ENCODE peak calls at places on chromosomes 4 and X, in six cellular contexts. B, A, K, L, V and H are unnamed samples.

GRCh38 chr4:62191446-62191845 is 991.3 kb downstream of the ADGRL3 start:
- DNase-seq in B (no peak), A (no peak), K (no peak), L (peak; percentile 14), V (no peak), H (peak; percentile 63)

GRCh38 chrX:17597836-17598434 is 139.4 kb upstream of the SCML1 start:
- DNase-seq in B (no peak), A (no peak), K (no peak), L (no peak), V (peak; percentile 58), H (peak; percentile 53)

GRCh38 chr4:152771736-152772533 is 7.6 kb downstream of the TIGD4 start:
- DNase-seq in B (no peak), A (no peak), K (peak; percentile 74), L (no peak), V (no peak), H (no peak)

GRCh38 chr4:156999175-156999517 is 27.5 kb upstream of the PDGFC start:
- DNase-seq in B (no peak), A (peak; percentile 96), K (no peak), L (peak; percentile 98), V (peak; percentile 99), H (peak; percentile 98)

GRCh38 chr4:78622253-78622979 is 70.8 kb downstream of the ANXA3 start:
- DNase-seq in B (no peak), A (peak; percentile 75), K (no peak), L (peak; percentile 14), V (peak; percentile 81), H (peak; percentile 55)

GRCh38 chr4:160631044-160631443 is 1528.2 kb downstream of the RAPGEF2 start:
- DNase-seq in B (no peak), A (no peak), K (no peak), L (no peak), V (no peak), H (no peak)

GRCh38 chr4:119725688-119726330 is 97.2 kb upstream of the PDE5A start:
- DNase-seq in B (no peak), A (peak; percentile 36), K (no peak), L (no peak), V (peak; percentile 72), H (peak; percentile 51)

GRCh38 chrX:130878350-130879341 is 24.4 kb downstream of the ENOX2 start:
- DNase-seq in B (no peak), A (peak; percentile 70), K (no peak), L (peak; percentile 96), V (peak; percentile 92), H (peak; percentile 76)

GRCh38 chr4:65580551-65580950 is 89.7 kb downstream of the EPHA5 start:
- DNase-seq in B (no peak), A (peak; percentile 14), K (no peak), L (peak; percentile 31), V (peak; percentile 11), H (peak; percentile 42)

GRCh38 chrX:17944833-17945497 is 83.9 kb upstream of the RAI2 start:
- DNase-seq in B (peak; percentile 14), A (no peak), K (peak; percentile 38), L (peak; percentile 61), V (no peak), H (peak; percentile 2)

GRCh38 chr4:36081185-36081584 is 163.1 kb downstream of the ARAP2 start:
- DNase-seq in B (no peak), A (no peak), K (peak; percentile 33), L (no peak), V (peak; percentile 6), H (no peak)

GRCh38 chr4:152850377-152850776 is 70.6 kb downstream of the ARFIP1 start:
- DNase-seq in B (no peak), A (peak; percentile 75), K (peak; percentile 38), L (peak; percentile 41), V (peak; percentile 53), H (peak; percentile 15)

GRCh38 chr4:104897297-104897645 is 249.4 kb upstream of the TET2 start:
- DNase-seq in B (no peak), A (no peak), K (no peak), L (no peak), V (peak; percentile 70), H (no peak)

GRCh38 chr4:39043697-39044363 is 11.6 kb upstream of the TMEM156 start:
- DNase-seq in B (no peak), A (peak; percentile 80), K (peak; percentile 30), L (no peak), V (no peak), H (peak; percentile 49)

GRCh38 chr4:125832161-125832560 is 517.4 kb downstream of the FAT4 start:
- DNase-seq in B (no peak), A (no peak), K (no peak), L (no peak), V (peak; percentile 72), H (no peak)

GRCh38 chr4:184310171-184310567 is 92.5 kb upstream of the ENPP6 start:
- DNase-seq in B (no peak), A (no peak), K (no peak), L (peak; percentile 8), V (no peak), H (no peak)

GRCh38 chrX:15500497-15500966 is at the start of gene BMX:
- DNase-seq in B (no peak), A (no peak), K (no peak), L (no peak), V (no peak), H (no peak)

GRCh38 chr4:26032142-26032541 is 118.1 kb downstream of the SMIM20 start:
- DNase-seq in B (no peak), A (peak; percentile 58), K (no peak), L (peak; percentile 58), V (peak; percentile 90), H (peak; percentile 46)

GRCh38 chr4:100288811-100289529 is 98.7 kb upstream of the DDIT4L start:
- DNase-seq in B (no peak), A (peak; percentile 27), K (no peak), L (no peak), V (no peak), H (peak; percentile 22)

GRCh38 chrX:15468036-15468435 is 25.1 kb downstream of the PIR start:
- DNase-seq in B (no peak), A (peak; percentile 46), K (no peak), L (peak; percentile 64), V (peak; percentile 44), H (peak; percentile 82)

GRCh38 chr4:23084559-23085248 is 392.0 kb downstream of the GBA3 start:
- DNase-seq in B (no peak), A (no peak), K (no peak), L (peak; percentile 67), V (peak; percentile 56), H (no peak)

GRCh38 chr4:102114118-102114630 is 231.1 kb downstream of the SLC39A8 start:
- DNase-seq in B (no peak), A (no peak), K (no peak), L (no peak), V (peak; percentile 20), H (peak; percentile 20)

GRCh38 chr4:87037921-87038320 is 103.1 kb downstream of the AFF1 start:
- DNase-seq in B (no peak), A (no peak), K (no peak), L (no peak), V (no peak), H (no peak)

GRCh38 chr4:87035881-87036509 is 101.2 kb downstream of the AFF1 start:
- DNase-seq in B (no peak), A (no peak), K (no peak), L (no peak), V (no peak), H (no peak)

GRCh38 chr4:87041142-87041541 is 106.3 kb downstream of the AFF1 start:
- DNase-seq in B (no peak), A (no peak), K (no peak), L (no peak), V (peak; percentile 58), H (no peak)

GRCh38 chr4:87036713-87037112 is 101.9 kb downstream of the AFF1 start:
- DNase-seq in B (no peak), A (no peak), K (no peak), L (no peak), V (no peak), H (no peak)

DNA sequence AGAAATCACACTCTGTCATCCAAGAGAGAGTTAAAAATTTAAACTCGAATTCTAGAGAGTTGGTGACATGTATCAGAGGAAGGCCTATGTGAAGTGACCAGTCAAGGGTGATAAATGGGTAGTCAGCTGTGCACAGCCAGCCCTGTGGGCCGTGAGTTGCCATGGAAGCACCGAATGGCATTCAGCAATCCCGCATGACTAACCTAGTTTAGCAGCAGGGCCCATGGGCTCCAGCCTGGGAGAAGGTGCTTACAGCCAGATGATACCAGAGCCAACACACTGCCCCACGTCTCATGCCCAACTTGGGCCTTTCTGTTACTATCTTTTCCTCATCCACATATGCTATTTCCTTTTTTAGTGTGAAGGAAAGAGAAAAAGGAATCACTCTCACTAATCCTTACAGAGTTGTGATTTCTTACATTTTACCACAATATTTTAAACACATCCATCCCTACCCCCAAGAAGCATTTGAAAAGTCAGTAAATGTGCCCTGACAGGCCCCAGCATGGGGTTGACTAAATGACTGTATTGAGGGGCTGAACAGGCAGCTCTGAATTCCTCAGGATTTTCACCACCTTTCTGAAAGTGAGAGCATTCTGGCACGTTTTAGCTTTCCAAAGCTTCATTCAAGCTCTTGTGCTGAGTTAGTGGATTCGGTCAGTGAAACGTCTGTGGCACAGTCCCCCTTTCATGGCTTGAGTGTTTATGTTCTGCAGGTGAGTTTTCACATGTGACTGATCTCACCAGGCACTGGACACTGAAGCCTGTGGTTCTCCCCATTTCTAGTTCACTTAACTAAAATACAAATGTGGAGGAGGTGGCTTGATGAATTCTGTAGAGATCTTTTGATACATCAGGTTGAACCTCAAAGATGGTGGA is 104.3 kb downstream of the AFF1 start:
- DNase-seq in B (peak; percentile 80), A (peak; percentile 95), K (no peak), L (peak; percentile 17), V (peak; percentile 96), H (peak; percentile 73)
- H3K4me3 ChIP-seq in B (no peak overlapping the region), A (peak overlapping the region; percentile 3), K (no peak overlapping the region), L (no peak overlapping the region), V (no peak overlapping the region), H (no peak overlapping the region)

DNA sequence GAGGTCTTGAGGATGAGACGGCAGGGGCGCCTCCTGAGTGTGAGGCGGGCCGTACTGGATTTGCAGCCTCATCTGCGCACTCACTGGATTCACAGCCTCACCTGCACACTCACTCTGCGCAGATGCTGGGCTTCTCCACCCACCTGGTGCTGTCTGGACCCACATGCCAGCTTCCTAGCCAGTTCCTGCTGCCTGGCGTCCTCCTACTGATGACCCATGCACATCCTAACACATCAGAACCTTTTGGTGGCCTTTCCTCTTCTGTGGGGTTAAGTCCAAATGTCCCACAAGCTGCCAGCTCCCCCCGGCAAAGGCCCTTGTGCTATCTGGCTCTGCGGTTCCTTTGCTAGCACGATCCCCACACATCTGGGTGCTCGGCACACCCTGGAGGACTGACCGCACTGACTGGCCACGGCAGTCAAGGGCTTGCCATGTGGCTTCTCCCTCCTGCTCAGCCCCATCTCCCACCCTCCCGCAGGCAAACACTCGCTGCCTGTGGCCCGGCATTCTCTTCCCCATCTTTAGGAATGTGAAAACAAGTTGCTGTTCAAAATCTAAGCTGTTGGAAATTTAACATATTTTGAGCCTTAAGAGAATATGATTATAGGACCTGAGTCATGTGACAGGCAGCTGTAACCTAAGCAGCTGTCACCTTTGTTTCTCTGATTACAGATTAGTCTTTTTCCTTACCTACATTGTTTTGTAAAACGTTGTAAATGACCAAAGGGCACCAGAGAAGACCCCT is 39.4 kb upstream of the AFAP1 start:
- DNase-seq in B (no peak), A (no peak), K (no peak), L (no peak), V (no peak), H (no peak)
- H3K9ac ChIP-seq in B (no peak overlapping the region), A (no peak overlapping the region), K (no peak overlapping the region), L (peak overlapping the region; percentile 52), V (no peak overlapping the region), H (no peak overlapping the region)

GRCh38 chr4:168613869-168614268 is 117.0 kb downstream of the PALLD start:
- DNase-seq in B (no peak), A (no peak), K (no peak), L (no peak), V (no peak), H (no peak)
- H3K4me1 ChIP-seq in B (peaks cover 8% of the 10 kb centered on the region), A (peaks cover 3% of the 10 kb centered on the region), K (no peaks in the 10 kb centered on the region), L (peaks cover 47% of the 10 kb centered on the region), V (peaks cover 10% of the 10 kb centered on the region), H (peaks cover 50% of the 10 kb centered on the region)

GRCh38 chr4:40059362-40059761 is 2.7 kb downstream of the N4BP2 start:
- DNase-seq in B (no peak), A (no peak), K (no peak), L (no peak), V (no peak), H (no peak)
- H3K4me3 ChIP-seq in B (no peak overlapping the region), A (no peak overlapping the region), K (no peak overlapping the region), L (no peak overlapping the region), V (no peak overlapping the region), H (no peak overlapping the region)